ENCODE peak calls at places on chromosome 5, in four cellular contexts. One of them, this sample, is unnamed.

GRCh38 chr5:121199238-121199999 is 652.3 kb upstream of the FTMT start:
- DNase-seq in endothelial cell of umbilical vein: no peak
- DNase-seq in body of pancreas: no peak
- DNase-seq in right atrium auricular region: no peak
- DNase-seq in this sample: peak; percentile 69

GRCh38 chr5:78648359-78649219 is at the start of gene LHFPL2:
- DNase-seq in endothelial cell of umbilical vein: peak; percentile 77
- DNase-seq in body of pancreas: peak; percentile 87
- DNase-seq in right atrium auricular region: peak; percentile 76
- DNase-seq in this sample: peak; percentile 91

GRCh38 chr5:30752015-30752414 is 441.5 kb upstream of the CDH6 start:
- DNase-seq in endothelial cell of umbilical vein: no peak
- DNase-seq in body of pancreas: no peak
- DNase-seq in right atrium auricular region: no peak
- DNase-seq in this sample: no peak

GRCh38 chr5:104635216-104635615 is 1072.6 kb upstream of the NUDT12 start:
- DNase-seq in endothelial cell of umbilical vein: peak; percentile 22
- DNase-seq in body of pancreas: no peak
- DNase-seq in right atrium auricular region: no peak
- DNase-seq in this sample: peak; percentile 17

GRCh38 chr5:115842089-115842881 is 550 bp downstream of the AP3S1 start:
- DNase-seq in endothelial cell of umbilical vein: no peak
- DNase-seq in body of pancreas: peak; percentile 73
- DNase-seq in right atrium auricular region: no peak
- DNase-seq in this sample: peak; percentile 86

GRCh38 chr5:14035859-14036440 is 91.5 kb upstream of the DNAH5 start:
- DNase-seq in endothelial cell of umbilical vein: peak; percentile 96
- DNase-seq in body of pancreas: peak; percentile 44
- DNase-seq in right atrium auricular region: no peak
- DNase-seq in this sample: peak; percentile 95

GRCh38 chr5:10591946-10592345 is 28.1 kb downstream of the ANKRD33B start:
- DNase-seq in endothelial cell of umbilical vein: peak; percentile 39
- DNase-seq in body of pancreas: no peak
- DNase-seq in right atrium auricular region: no peak
- DNase-seq in this sample: no peak

GRCh38 chr5:56684159-56684558 is 131.2 kb upstream of the MAP3K1 start:
- DNase-seq in endothelial cell of umbilical vein: no peak
- DNase-seq in body of pancreas: no peak
- DNase-seq in right atrium auricular region: no peak
- DNase-seq in this sample: no peak

GRCh38 chr5:4553968-4554367 is 586.2 kb upstream of the ADAMTS16 start:
- DNase-seq in endothelial cell of umbilical vein: no peak
- DNase-seq in body of pancreas: no peak
- DNase-seq in right atrium auricular region: no peak
- DNase-seq in this sample: no peak

GRCh38 chr5:856531-857425 is 6.0 kb upstream of the ZDHHC11 start:
- DNase-seq in endothelial cell of umbilical vein: no peak
- DNase-seq in body of pancreas: no peak
- DNase-seq in right atrium auricular region: no peak
- DNase-seq in this sample: no peak

GRCh38 chr5:157951673-157952373 is 92.9 kb upstream of the CLINT1 start:
- DNase-seq in endothelial cell of umbilical vein: no peak
- DNase-seq in body of pancreas: no peak
- DNase-seq in right atrium auricular region: no peak
- DNase-seq in this sample: no peak

GRCh38 chr5:14118551-14119320 is 24.4 kb upstream of the TRIO start:
- DNase-seq in endothelial cell of umbilical vein: no peak
- DNase-seq in body of pancreas: peak; percentile 29
- DNase-seq in right atrium auricular region: no peak
- DNase-seq in this sample: no peak

GRCh38 chr5:83265318-83265717 is 188.0 kb downstream of the XRCC4 start:
- DNase-seq in endothelial cell of umbilical vein: peak; percentile 66
- DNase-seq in body of pancreas: peak; percentile 61
- DNase-seq in right atrium auricular region: no peak
- DNase-seq in this sample: no peak

GRCh38 chr5:177440211-177440989 is 6.2 kb upstream of the PRR7 start:
- DNase-seq in endothelial cell of umbilical vein: no peak
- DNase-seq in body of pancreas: no peak
- DNase-seq in right atrium auricular region: no peak
- DNase-seq in this sample: no peak

GRCh38 chr5:138440226-138441073 is 1.6 kb downstream of the REEP2 start:
- DNase-seq in endothelial cell of umbilical vein: no peak
- DNase-seq in body of pancreas: no peak
- DNase-seq in right atrium auricular region: no peak
- DNase-seq in this sample: no peak

GRCh38 chr5:53944981-53945380 is 365.4 kb downstream of the ARL15 start:
- DNase-seq in endothelial cell of umbilical vein: peak; percentile 15
- DNase-seq in body of pancreas: no peak
- DNase-seq in right atrium auricular region: no peak
- DNase-seq in this sample: no peak

GRCh38 chr5:95955996-95956899 is 5.4 kb downstream of the ELL2 start:
- DNase-seq in endothelial cell of umbilical vein: peak; percentile 65
- DNase-seq in body of pancreas: no peak
- DNase-seq in right atrium auricular region: no peak
- DNase-seq in this sample: peak; percentile 83

GRCh38 chr5:159343295-159344094 is 13.2 kb upstream of the IL12B start:
- DNase-seq in endothelial cell of umbilical vein: no peak
- DNase-seq in body of pancreas: no peak
- DNase-seq in right atrium auricular region: no peak
- DNase-seq in this sample: no peak

GRCh38 chr5:113020461-113021273 is 44.1 kb downstream of the DCP2 start:
- DNase-seq in endothelial cell of umbilical vein: peak; percentile 84
- DNase-seq in body of pancreas: no peak
- DNase-seq in right atrium auricular region: no peak
- DNase-seq in this sample: peak; percentile 41

GRCh38 chr5:176441921-176442323 is 6.3 kb upstream of the FAF2 start:
- DNase-seq in endothelial cell of umbilical vein: peak; percentile 92
- DNase-seq in body of pancreas: no peak
- DNase-seq in right atrium auricular region: no peak
- DNase-seq in this sample: no peak

GRCh38 chr5:123429221-123429954 is 6.2 kb upstream of the CEP120 start:
- DNase-seq in endothelial cell of umbilical vein: no peak
- DNase-seq in body of pancreas: no peak
- DNase-seq in right atrium auricular region: no peak
- DNase-seq in this sample: no peak

GRCh38 chr5:100311811-100312210 is 223.4 kb upstream of the FAM174A start:
- DNase-seq in endothelial cell of umbilical vein: peak; percentile 71
- DNase-seq in body of pancreas: no peak
- DNase-seq in right atrium auricular region: no peak
- DNase-seq in this sample: no peak

GRCh38 chr5:113371788-113372196 is 63.0 kb downstream of the TSSK1B start:
- DNase-seq in endothelial cell of umbilical vein: peak; percentile 95
- DNase-seq in body of pancreas: no peak
- DNase-seq in right atrium auricular region: no peak
- DNase-seq in this sample: no peak

GRCh38 chr5:65468633-65469032 is 13.1 kb downstream of the ADAMTS6 start:
- DNase-seq in endothelial cell of umbilical vein: no peak
- DNase-seq in body of pancreas: no peak
- DNase-seq in right atrium auricular region: no peak
- DNase-seq in this sample: peak; percentile 36

GRCh38 chr5:136781464-136781863 is 416.1 kb upstream of the TRPC7 start:
- DNase-seq in endothelial cell of umbilical vein: no peak
- DNase-seq in body of pancreas: no peak
- DNase-seq in right atrium auricular region: no peak
- DNase-seq in this sample: peak; percentile 80

GRCh38 chr5:174947548-174947947 is 223.2 kb downstream of the MSX2 start:
- DNase-seq in endothelial cell of umbilical vein: no peak
- DNase-seq in body of pancreas: no peak
- DNase-seq in right atrium auricular region: no peak
- DNase-seq in this sample: no peak

GRCh38 chr5:127041571-127041970 is 11.2 kb upstream of the MARCHF3 start:
- DNase-seq in endothelial cell of umbilical vein: peak; percentile 75
- DNase-seq in body of pancreas: no peak
- DNase-seq in right atrium auricular region: no peak
- DNase-seq in this sample: peak; percentile 31

GRCh38 chr5:91288517-91288916 is 94.6 kb downstream of the ARRDC3 start:
- DNase-seq in endothelial cell of umbilical vein: no peak
- DNase-seq in body of pancreas: no peak
- DNase-seq in right atrium auricular region: no peak
- DNase-seq in this sample: no peak

GRCh38 chr5:14165375-14166091 is 22.4 kb downstream of the TRIO start:
- DNase-seq in endothelial cell of umbilical vein: peak; percentile 98
- DNase-seq in body of pancreas: no peak
- DNase-seq in right atrium auricular region: no peak
- DNase-seq in this sample: no peak

GRCh38 chr5:14144586-14145355 is 1.6 kb downstream of the TRIO start:
- DNase-seq in endothelial cell of umbilical vein: peak; percentile 73
- DNase-seq in body of pancreas: peak; percentile 60
- DNase-seq in right atrium auricular region: peak; percentile 66
- DNase-seq in this sample: peak; percentile 87

GRCh38 chr5:1161108-1161831 is 40.1 kb upstream of the SLC6A19 start:
- DNase-seq in endothelial cell of umbilical vein: no peak
- DNase-seq in body of pancreas: peak; percentile 65
- DNase-seq in right atrium auricular region: no peak
- DNase-seq in this sample: no peak

GRCh38 chr5:177469750-177470525 is 3.5 kb downstream of the DBN1 start:
- DNase-seq in endothelial cell of umbilical vein: no peak
- DNase-seq in body of pancreas: no peak
- DNase-seq in right atrium auricular region: no peak
- DNase-seq in this sample: no peak

GRCh38 chr5:118435131-118435530 is 553.2 kb downstream of the DTWD2 start:
- DNase-seq in endothelial cell of umbilical vein: no peak
- DNase-seq in body of pancreas: no peak
- DNase-seq in right atrium auricular region: no peak
- DNase-seq in this sample: no peak

GRCh38 chr5:43491325-43491724 is 7.7 kb upstream of the TMEM267 start:
- DNase-seq in endothelial cell of umbilical vein: no peak
- DNase-seq in body of pancreas: no peak
- DNase-seq in right atrium auricular region: no peak
- DNase-seq in this sample: no peak

GRCh38 chr5:126054593-126055347 is 368.4 kb upstream of the GRAMD2B start:
- DNase-seq in endothelial cell of umbilical vein: no peak
- DNase-seq in body of pancreas: no peak
- DNase-seq in right atrium auricular region: no peak
- DNase-seq in this sample: no peak

GRCh38 chr5:6264394-6264793 is 114.0 kb downstream of the MED10 start:
- DNase-seq in endothelial cell of umbilical vein: no peak
- DNase-seq in body of pancreas: no peak
- DNase-seq in right atrium auricular region: no peak
- DNase-seq in this sample: no peak

GRCh38 chr5:113276001-113276400 is 158.8 kb downstream of the TSSK1B start:
- DNase-seq in endothelial cell of umbilical vein: no peak
- DNase-seq in body of pancreas: no peak
- DNase-seq in right atrium auricular region: no peak
- DNase-seq in this sample: peak; percentile 81

DNA sequence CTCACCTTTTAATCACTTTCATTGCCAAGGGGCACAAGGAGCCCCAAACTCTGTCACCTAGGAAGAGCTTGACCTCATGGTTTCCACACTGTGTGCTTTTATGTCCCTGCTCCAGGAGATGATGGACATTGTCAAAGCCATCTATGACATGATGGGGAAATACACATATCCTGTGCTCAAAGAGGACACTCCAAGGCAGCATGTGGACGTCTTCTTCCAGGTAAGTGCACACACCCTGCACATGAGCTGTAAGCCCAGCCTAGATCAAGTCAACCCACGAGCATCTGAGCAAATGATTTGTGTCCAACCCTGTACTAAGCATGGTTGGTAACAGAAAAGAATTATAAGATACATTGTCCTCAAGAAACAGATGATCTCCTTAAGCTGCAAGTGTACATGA is 50.8 kb upstream of the GABRP start:
- DNase-seq in endothelial cell of umbilical vein: no peak
- DNase-seq in body of pancreas: no peak
- DNase-seq in right atrium auricular region: no peak
- DNase-seq in this sample: no peak
- H3K4me1 ChIP-seq in endothelial cell of umbilical vein: no peaks in the 10 kb centered on the region
- H3K4me1 ChIP-seq in body of pancreas: no peaks in the 10 kb centered on the region
- H3K4me1 ChIP-seq in right atrium auricular region: no peaks in the 10 kb centered on the region
- H3K4me1 ChIP-seq in this sample: no peaks in the 10 kb centered on the region

GRCh38 chr5:179061025-179061424 is 852 bp downstream of the ZNF354C start:
- DNase-seq in endothelial cell of umbilical vein: no peak
- DNase-seq in body of pancreas: peak; percentile 11
- DNase-seq in right atrium auricular region: no peak
- DNase-seq in this sample: no peak
- H3K4me3 ChIP-seq in endothelial cell of umbilical vein: peak overlapping the region; percentile 37
- H3K4me3 ChIP-seq in body of pancreas: peak overlapping the region; percentile 72
- H3K4me3 ChIP-seq in right atrium auricular region: peak overlapping the region; percentile 76
- H3K4me3 ChIP-seq in this sample: peak overlapping the region; percentile 88

DNA sequence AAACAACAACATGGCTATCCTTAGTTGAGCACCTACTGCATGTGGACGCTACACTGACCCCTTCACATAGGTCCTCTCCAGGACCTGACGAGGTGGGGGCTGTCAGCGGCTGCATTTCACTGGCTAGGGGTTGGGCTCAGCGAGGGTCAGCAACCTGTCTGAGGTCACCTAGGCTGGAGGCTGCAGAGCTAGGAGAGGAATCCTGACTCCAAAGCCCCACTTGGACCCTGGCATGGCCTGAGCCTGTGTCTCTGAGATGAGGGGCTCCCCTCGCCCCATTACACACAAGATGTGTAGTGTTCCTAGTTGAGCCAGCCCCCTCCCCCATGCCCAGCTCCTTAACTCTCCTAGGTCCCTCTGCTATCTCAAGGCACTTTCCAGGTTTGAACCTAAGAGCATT is 15.6 kb downstream of the CXXC5 start:
- DNase-seq in endothelial cell of umbilical vein: no peak
- DNase-seq in body of pancreas: peak; percentile 19
- DNase-seq in right atrium auricular region: no peak
- DNase-seq in this sample: no peak
- H3K4me1 ChIP-seq in endothelial cell of umbilical vein: peaks cover 41% of the 10 kb centered on the region
- H3K4me1 ChIP-seq in body of pancreas: peaks cover 99% of the 10 kb centered on the region
- H3K4me1 ChIP-seq in right atrium auricular region: peaks cover 98% of the 10 kb centered on the region
- H3K4me1 ChIP-seq in this sample: peaks cover 67% of the 10 kb centered on the region

DNA sequence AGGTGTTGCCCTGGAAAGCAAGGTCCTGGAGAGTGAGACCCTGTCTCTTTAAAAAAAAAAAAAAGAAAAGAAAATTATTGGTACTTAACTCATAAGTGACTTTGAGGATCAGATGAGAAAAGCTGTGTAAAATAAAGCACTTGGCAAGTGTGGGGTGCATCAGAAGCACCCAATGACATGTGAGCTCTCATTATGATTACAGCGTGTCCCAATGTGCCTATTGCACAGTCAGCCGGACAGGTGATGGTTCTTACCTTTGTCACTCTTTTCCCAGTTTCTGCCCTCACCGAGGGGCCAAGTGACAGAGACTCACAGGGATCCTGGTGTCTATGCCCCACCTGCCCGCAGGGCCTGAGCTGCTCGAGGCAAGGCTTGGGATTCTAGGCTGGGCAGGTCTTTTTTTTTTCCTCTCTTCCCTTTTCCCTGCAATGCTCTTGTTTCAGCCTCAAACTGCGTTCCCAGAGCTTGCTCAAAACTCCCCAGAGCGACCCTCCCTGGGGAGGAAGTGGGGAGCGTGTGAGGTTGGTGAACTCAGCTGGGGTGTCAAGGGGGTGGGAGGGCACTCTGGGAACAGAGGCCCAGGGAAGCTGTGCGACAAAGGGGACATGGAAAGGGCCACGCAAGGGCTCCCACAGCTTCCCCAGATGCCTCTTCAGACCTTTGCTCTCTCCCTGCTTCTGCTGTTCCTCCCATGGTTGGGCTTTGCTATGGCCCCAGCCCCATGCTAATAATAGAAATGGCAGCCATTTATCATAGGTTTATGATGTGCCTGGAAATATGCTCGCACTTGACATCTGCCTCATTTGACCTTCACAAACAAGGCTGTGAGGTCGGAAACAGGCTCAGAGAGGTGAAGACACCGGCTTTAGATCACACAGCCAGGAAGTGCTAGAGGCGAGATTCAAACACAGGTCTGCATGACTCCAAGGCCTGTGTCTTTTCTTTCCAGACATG is 40.7 kb upstream of the IL17B start:
- DNase-seq in endothelial cell of umbilical vein: no peak
- DNase-seq in body of pancreas: no peak
- DNase-seq in right atrium auricular region: no peak
- DNase-seq in this sample: no peak
- H3K4me3 ChIP-seq in endothelial cell of umbilical vein: no peak overlapping the region
- H3K4me3 ChIP-seq in body of pancreas: no peak overlapping the region
- H3K4me3 ChIP-seq in right atrium auricular region: no peak overlapping the region
- H3K4me3 ChIP-seq in this sample: no peak overlapping the region

This sample was measured in adipocyte.